ENCODE peak calls at places on chromosomes 7 and 10, in eight cellular contexts. S is NB4, Z is right lobe of liver, D is bronchial epithelial cell, G is IMR-90, A is pancreas, M is esophagus muscularis mucosa, L is HFF-Myc. J is an unnamed sample.

GRCh38 chr10:58481569-58482109 is 31.0 kb upstream of the BICC1 start:
- DNase-seq in D (no peak), A (no peak), L (no peak), M (no peak), G (no peak), Z (no peak), S (no peak), J (no peak)

GRCh38 chr10:93333278-93333978 is 148.7 kb downstream of the MYOF start:
- DNase-seq in A (no peak), L (no peak), M (no peak), D (peak), Z (no peak), S (no peak), G (no peak), J (peak)

GRCh38 chr10:7986851-7987250 is 67.6 kb upstream of the GATA3 start:
- DNase-seq in A (no peak), M (no peak), G (peak), D (no peak), L (no peak), Z (no peak), S (peak), J (peak)

GRCh38 chr7:41977165-41977651 is 259.8 kb downstream of the GLI3 start:
- DNase-seq in D (peak), M (no peak), Z (no peak), S (peak), L (no peak), G (peak), A (no peak), J (peak)

GRCh38 chr10:26887611-26888215 is 27.0 kb upstream of the ABI1 start:
- DNase-seq in Z (no peak), D (peak), M (peak), S (no peak), A (no peak), L (no peak), G (peak), J (peak)

GRCh38 chr7:28922618-28923331 is 35.4 kb downstream of the TRIL start:
- DNase-seq in D (peak), Z (peak), A (peak), M (no peak), S (peak), L (peak), G (peak), J (peak)

GRCh38 chr7:50486512-50486911 is 36.4 kb upstream of the FIGNL1 start:
- DNase-seq in L (no peak), M (no peak), G (no peak), D (no peak), Z (no peak), S (no peak), A (no peak), J (no peak)

GRCh38 chr10:48608279-48608681 is 3.4 kb upstream of the ARHGAP22 start:
- DNase-seq in A (no peak), L (no peak), S (peak), Z (no peak), G (no peak), D (peak), M (peak), J (peak)

GRCh38 chr10:78572565-78572964 is 496.2 kb upstream of the ZMIZ1 start:
- DNase-seq in M (no peak), G (no peak), A (no peak), S (no peak), Z (no peak), D (no peak), L (no peak), J (peak)

GRCh38 chr10:71939304-71939703 is 24.9 kb upstream of the CHST3 start:
- DNase-seq in D (no peak), S (no peak), L (no peak), M (no peak), Z (no peak), G (no peak), A (no peak), J (no peak)

GRCh38 chr7:2046581-2047271 is 186.0 kb downstream of the MAD1L1 start:
- DNase-seq in S (no peak), A (no peak), D (no peak), G (no peak), Z (peak), L (no peak), M (no peak), J (no peak)

GRCh38 chr7:50589362-50589761 is 24.2 kb upstream of the DDC start:
- DNase-seq in D (no peak), G (no peak), S (no peak), A (no peak), L (no peak), M (no peak), Z (no peak), J (no peak)

GRCh38 chr7:90599038-90599437 is 2.9 kb downstream of the CDK14 start:
- DNase-seq in L (no peak), M (no peak), D (no peak), G (peak), S (peak), Z (no peak), A (no peak), J (no peak)

GRCh38 chr7:103343758-103344452 is 662 bp downstream of the DNAJC2 start:
- DNase-seq in G (peak), D (peak), Z (no peak), L (no peak), S (peak), A (peak), M (no peak), J (peak)

GRCh38 chr10:773562-774161 is 84.2 kb upstream of the DIP2C start:
- DNase-seq in Z (no peak), L (no peak), M (no peak), S (no peak), G (no peak), D (no peak), A (no peak), J (no peak)

GRCh38 chr7:17968791-17969715 is 28.8 kb upstream of the SNX13 start:
- DNase-seq in G (no peak), Z (no peak), L (no peak), D (no peak), M (no peak), S (no peak), A (no peak), J (peak)
- TF ChIP-seq CTCF in G (no peak), Z (no peak), L (no peak), D (no peak), M (no peak), S (no peak), A (no peak), J (no peak)

DNA sequence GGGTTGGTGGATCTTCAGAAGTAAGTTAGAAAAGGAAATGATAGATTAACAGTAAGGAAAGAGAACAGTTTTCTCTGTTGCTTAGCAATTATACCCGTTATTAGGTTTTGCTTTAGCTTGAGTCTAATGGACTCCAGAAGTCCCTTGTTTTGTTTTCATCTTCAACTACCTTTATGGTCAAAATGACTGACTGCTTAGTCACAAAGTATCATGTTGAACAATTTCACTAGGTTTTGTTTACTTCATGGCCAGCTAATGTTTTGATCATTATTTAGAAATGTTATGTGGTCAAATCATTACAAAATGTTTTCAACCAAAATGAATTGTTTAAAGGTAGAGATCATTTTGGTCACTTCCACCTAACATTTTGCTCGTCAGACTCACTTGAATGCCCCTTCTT is 1.9 kb downstream of the UBN2 start:
- DNase-seq in D (peak), L (no peak), G (peak), M (no peak), Z (no peak), S (peak), A (no peak), J (peak)
- H3K4me3 ChIP-seq in D (peak), L (peak), G (peak), M (peak), Z (no peak), S (peak), A (no peak), J (peak)

GRCh38 chr7:95478139-95479037 is 7.4 kb upstream of the ASB4 start:
- DNase-seq in A (no peak), Z (no peak), G (peak), M (no peak), D (peak), L (no peak), S (peak), J (peak)
- TF ChIP-seq CTCF in A (no peak), Z (peak), G (peak), M (no peak), D (peak), L (peak), S (no peak), J (peak)

DNA sequence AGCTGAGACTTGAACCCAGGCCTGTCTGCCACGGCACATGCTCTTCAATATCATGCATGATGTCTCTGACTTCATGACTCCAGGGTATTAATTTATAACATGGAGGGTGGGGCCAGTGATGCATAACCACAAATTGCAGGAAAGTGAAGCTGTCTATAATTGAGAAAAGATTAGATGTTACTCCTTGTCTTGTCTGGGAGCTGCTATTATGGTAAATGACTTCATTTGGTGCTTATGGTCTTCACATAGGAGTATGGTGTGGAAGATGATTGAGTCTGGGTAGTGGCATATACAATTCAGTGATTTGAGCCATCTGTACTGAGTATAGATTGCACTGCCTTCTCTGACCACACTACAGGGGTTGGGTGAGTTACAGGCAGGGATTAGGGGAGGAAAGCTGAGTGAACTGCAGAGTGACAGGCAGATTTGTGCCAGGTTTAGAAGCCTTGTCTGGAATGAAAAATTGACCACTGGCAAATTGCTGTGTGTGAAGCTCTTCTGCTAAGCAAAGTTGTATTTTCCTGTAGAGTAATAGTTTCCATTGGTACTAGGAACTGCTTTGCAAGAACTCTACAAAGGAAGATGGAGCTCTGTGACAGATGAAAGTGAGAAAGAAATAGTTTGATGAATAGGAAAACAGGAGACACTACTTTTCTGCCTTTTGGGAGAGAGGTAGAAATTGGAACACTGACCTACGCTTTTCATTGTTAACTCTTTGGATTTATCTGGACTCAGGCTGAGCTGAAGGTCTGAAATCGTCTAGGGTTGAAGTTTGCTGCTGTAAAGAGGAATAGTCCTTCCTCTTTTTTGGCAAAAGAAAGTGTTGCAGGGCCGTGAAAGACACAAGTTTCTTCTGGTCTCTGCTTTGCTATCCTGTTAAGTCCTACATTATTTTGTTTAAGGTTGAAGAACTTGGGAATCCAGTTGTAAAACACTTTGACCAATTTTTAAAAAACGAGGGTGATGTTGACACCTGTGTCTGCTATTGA is 2.7 kb downstream of the SND1 start:
- DNase-seq in L (no peak), M (no peak), G (no peak), A (no peak), D (peak), Z (no peak), S (peak), J (peak)
- H3K4me3 ChIP-seq in L (peak), M (no peak), G (no peak), A (no peak), D (no peak), Z (no peak), S (peak), J (peak)

DNA sequence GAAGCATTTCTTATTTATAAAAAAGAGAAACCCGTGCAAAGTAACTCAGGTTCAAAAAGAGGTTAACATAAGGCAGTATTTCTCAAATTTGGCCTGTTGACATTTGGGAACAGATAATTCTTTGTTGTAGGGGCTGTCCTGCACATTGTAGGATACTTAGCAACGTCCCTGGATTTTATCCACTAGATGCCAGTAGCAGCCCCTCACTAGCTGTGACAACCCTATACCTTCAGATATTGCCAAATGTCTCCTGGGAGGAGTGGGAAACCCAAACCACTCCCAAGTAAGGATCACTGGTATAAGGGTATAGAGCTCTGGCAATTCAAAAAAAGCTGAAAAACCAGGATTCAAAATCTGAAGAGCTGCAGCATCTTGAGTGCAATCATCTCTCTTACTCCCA is 202.3 kb upstream of the PRKCQ start:
- DNase-seq in D (no peak), A (no peak), L (no peak), S (no peak), Z (no peak), G (no peak), M (peak), J (no peak)
- TF ChIP-seq CTCF in D (no peak), A (no peak), L (no peak), S (no peak), Z (no peak), G (no peak), M (no peak), J (no peak)

GRCh38 chr7:127949670-127950069 is 81.6 kb downstream of the LRRC4 start:
- DNase-seq in A (no peak), M (no peak), S (no peak), D (no peak), L (no peak), Z (no peak), G (no peak), J (no peak)
- H3K4me3 ChIP-seq in A (no peak), M (no peak), S (no peak), D (no peak), L (no peak), Z (no peak), G (no peak), J (no peak)

GRCh38 chr7:135501402-135501801 is 8.5 kb downstream of the CNOT4 start:
- DNase-seq in M (no peak), G (peak), A (no peak), S (no peak), Z (no peak), L (no peak), D (no peak), J (peak)
- TF ChIP-seq CTCF in M (no peak), G (peak), A (no peak), S (no peak), Z (no peak), L (no peak), D (no peak), J (no peak)

DNA sequence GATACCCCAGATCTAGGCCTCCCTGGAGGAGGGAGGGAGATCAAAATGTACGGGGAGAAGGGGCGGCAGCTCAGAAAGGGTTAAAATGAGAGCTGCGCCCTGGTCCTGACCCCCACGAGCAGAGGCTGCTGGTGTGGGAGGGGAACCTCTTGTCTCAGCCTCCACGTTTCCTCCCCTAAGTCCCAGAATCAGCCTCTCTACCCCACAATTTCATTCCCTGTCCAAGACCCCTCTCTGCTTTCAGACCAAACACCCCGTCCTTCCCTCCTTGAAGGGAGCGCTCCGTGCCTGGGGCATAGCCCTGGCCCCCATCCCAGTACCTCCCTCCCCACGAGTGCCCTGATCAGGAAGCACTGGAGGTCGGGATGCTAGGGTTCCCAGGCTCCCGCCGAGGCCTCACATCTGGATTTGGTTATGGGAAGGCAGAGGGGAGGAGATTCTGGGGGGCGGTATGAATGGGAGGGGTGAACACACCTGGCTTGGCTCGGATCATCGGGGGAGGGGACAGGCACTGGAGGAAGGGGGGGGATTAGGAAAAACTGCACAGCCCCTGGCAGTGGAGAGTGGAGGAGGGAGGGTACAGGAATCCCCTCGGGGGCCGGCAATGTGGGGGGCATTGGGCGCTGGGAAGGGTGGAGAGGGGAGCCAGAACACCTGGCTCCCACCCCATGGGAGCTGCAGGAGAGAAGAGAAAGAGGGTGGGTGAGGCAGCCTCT is 2.7 kb downstream of the EPHB4 start:
- DNase-seq in Z (no peak), S (peak), M (no peak), L (no peak), D (no peak), A (no peak), G (no peak), J (no peak)
- H3K4me3 ChIP-seq in Z (peak), S (no peak), M (peak), L (peak), D (peak), A (no peak), G (peak), J (peak)

DNA sequence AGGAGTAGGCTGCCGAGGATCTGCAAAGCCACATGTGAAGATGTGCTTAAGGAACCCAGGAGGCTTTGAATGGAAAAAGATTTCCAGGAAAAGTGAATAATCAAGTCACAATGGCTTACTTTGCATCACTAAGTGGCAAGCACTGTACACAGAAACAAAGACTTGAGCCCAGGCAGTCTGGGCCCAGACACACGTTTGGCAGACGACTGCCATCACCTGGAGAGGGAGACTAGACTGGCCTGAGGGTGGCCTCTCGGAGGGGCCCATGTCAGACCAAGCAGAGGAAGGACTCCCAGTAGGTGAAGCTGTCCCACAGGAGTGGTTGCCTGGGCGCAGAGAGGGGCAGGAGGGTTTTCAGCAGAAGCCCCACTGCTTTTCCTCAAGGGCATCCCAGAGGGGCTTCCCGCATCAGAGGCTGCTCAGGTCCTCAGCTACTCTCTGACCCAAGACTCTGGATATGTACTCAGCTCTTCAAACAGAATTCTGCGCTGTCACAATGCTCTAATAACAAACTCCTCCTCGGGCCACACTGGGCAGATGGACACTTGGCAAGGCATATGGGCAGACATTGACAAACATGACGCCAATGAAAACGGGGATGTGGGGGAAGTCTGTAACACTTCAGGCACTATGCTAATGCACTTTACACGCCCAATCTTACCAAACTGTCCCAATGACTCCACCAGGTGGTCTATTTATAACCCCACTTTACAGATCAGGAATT is 27.9 kb upstream of the FRAT2 start:
- DNase-seq in L (no peak), G (no peak), M (no peak), S (no peak), Z (no peak), A (no peak), D (no peak), J (no peak)
- TF ChIP-seq CTCF in L (no peak), G (no peak), M (no peak), S (no peak), Z (no peak), A (no peak), D (no peak), J (no peak)

GRCh38 chr10:132445516-132446194 is 48.7 kb downstream of the PWWP2B start:
- DNase-seq in L (no peak), Z (no peak), S (peak), M (no peak), G (no peak), A (no peak), D (no peak), J (no peak)

GRCh38 chr10:132447446-132448247 is 50.6 kb downstream of the PWWP2B start:
- DNase-seq in M (no peak), A (peak), G (peak), L (no peak), Z (peak), S (peak), D (peak), J (peak)

GRCh38 chr10:132446195-132446581 is 49.2 kb downstream of the PWWP2B start:
- DNase-seq in M (no peak), D (no peak), G (no peak), L (no peak), A (no peak), Z (peak), S (no peak), J (no peak)

GRCh38 chr10:132448248-132448731 is 51.3 kb downstream of the PWWP2B start:
- DNase-seq in G (no peak), Z (peak), L (no peak), D (peak), S (peak), M (no peak), A (peak), J (peak)

GRCh38 chr10:132446661-132447445 is 49.9 kb downstream of the PWWP2B start:
- DNase-seq in S (peak), M (no peak), Z (peak), A (peak), D (peak), L (no peak), G (peak), J (peak)
- H3K4me3 ChIP-seq in S (peak), M (no peak), Z (no peak), A (no peak), D (peak), L (no peak), G (no peak), J (no peak)

J was measured in cardiac fibroblast.